ENCODE peak calls at places on chromosome 18, in five cellular contexts. One of them, this sample, is unnamed. For H3K36me3, the result is how much of the 10 kb centered on the place peaks cover.

GRCh38 chr18:67104700-67105284 is 411.7 kb downstream of the DSEL start:
- DNase-seq in GM12878: no peak
- DNase-seq in H1: peak
- DNase-seq in SK-N-SH: peak
- DNase-seq in HepG2: peak
- DNase-seq in this sample: no peak

GRCh38 chr18:77700051-77700450 is 450.4 kb downstream of the GALR1 start:
- DNase-seq in H1: no peak
- DNase-seq in SK-N-SH: no peak
- DNase-seq in GM12878: no peak
- DNase-seq in HepG2: no peak
- DNase-seq in this sample: no peak

GRCh38 chr18:11488175-11488574 is 121.2 kb upstream of the SLC35G4 start:
- DNase-seq in GM12878: no peak
- DNase-seq in H1: no peak
- DNase-seq in SK-N-SH: no peak
- DNase-seq in HepG2: no peak
- DNase-seq in this sample: no peak

GRCh38 chr18:46264255-46264654 is 160.1 kb downstream of the HAUS1 start:
- DNase-seq in SK-N-SH: no peak
- DNase-seq in GM12878: no peak
- DNase-seq in H1: no peak
- DNase-seq in HepG2: peak
- DNase-seq in this sample: peak

GRCh38 chr18:5167827-5168226 is 29.2 kb downstream of the AKAIN1 start:
- DNase-seq in HepG2: no peak
- DNase-seq in SK-N-SH: no peak
- DNase-seq in H1: no peak
- DNase-seq in GM12878: no peak
- DNase-seq in this sample: no peak

GRCh38 chr18:9897129-9897528 is 11.4 kb downstream of the TXNDC2 start:
- DNase-seq in SK-N-SH: no peak
- DNase-seq in H1: no peak
- DNase-seq in HepG2: no peak
- DNase-seq in GM12878: no peak
- DNase-seq in this sample: peak

GRCh38 chr18:71809711-71810110 is 734.4 kb downstream of the CBLN2 start:
- DNase-seq in SK-N-SH: no peak
- DNase-seq in H1: no peak
- DNase-seq in HepG2: no peak
- DNase-seq in GM12878: no peak
- DNase-seq in this sample: no peak

GRCh38 chr18:49850636-49851035 is 37.3 kb upstream of the ACAA2 start:
- DNase-seq in HepG2: no peak
- DNase-seq in GM12878: no peak
- DNase-seq in SK-N-SH: no peak
- DNase-seq in H1: no peak
- DNase-seq in this sample: no peak

GRCh38 chr18:8798996-8799395 is 93.6 kb downstream of the MTCL1 start:
- DNase-seq in GM12878: no peak
- DNase-seq in SK-N-SH: peak
- DNase-seq in HepG2: no peak
- DNase-seq in H1: no peak
- DNase-seq in this sample: no peak

GRCh38 chr18:22293417-22293816 is 124.0 kb downstream of the GATA6 start:
- DNase-seq in SK-N-SH: no peak
- DNase-seq in HepG2: no peak
- DNase-seq in GM12878: no peak
- DNase-seq in H1: no peak
- DNase-seq in this sample: no peak

GRCh38 chr18:32469691-32470131 is 971 bp downstream of the GAREM1 start:
- DNase-seq in HepG2: no peak
- DNase-seq in GM12878: no peak
- DNase-seq in SK-N-SH: no peak
- DNase-seq in H1: no peak
- DNase-seq in this sample: no peak

GRCh38 chr18:28151434-28151833 is 25.5 kb downstream of the CDH2 start:
- DNase-seq in SK-N-SH: no peak
- DNase-seq in GM12878: no peak
- DNase-seq in H1: no peak
- DNase-seq in HepG2: no peak
- DNase-seq in this sample: no peak

GRCh38 chr18:9612989-9613388 is 1.4 kb downstream of the PPP4R1 start:
- DNase-seq in GM12878: no peak
- DNase-seq in HepG2: no peak
- DNase-seq in SK-N-SH: no peak
- DNase-seq in H1: no peak
- DNase-seq in this sample: no peak

GRCh38 chr18:1092228-1092627 is 187.6 kb downstream of the ADCYAP1 start:
- DNase-seq in HepG2: peak
- DNase-seq in SK-N-SH: no peak
- DNase-seq in GM12878: no peak
- DNase-seq in H1: peak
- DNase-seq in this sample: peak

DNA sequence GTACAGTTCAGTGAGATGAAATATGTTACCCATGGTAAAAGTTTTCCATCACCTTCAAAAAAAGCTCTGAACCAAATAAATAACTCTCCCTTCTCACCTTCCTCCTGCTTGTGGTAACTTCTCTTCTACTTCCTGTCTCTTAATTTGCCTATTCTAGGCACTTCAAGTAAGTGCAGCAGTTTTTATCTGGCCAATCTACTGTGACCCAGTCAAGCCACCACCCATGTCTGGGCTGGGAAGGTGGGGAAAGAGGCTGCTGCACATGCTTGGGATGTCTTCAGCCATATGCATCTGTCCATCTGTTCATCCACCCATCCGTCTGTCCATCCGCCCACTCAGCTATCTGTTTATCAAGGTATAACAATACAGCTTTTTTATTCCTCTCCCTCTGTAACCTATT is 31.6 kb downstream of the ZNF532 start:
- DNase-seq in GM12878: peak
- DNase-seq in HepG2: no peak
- DNase-seq in SK-N-SH: no peak
- DNase-seq in H1: no peak
- DNase-seq in this sample: no peak
- TF ChIP-seq GABPA in GM12878: peak
- TF ChIP-seq GABPA in HepG2: no peak
- TF ChIP-seq GABPA in SK-N-SH: no peak
- TF ChIP-seq GABPA in H1: no peak
- TF ChIP-seq GABPA in this sample: no peak

DNA sequence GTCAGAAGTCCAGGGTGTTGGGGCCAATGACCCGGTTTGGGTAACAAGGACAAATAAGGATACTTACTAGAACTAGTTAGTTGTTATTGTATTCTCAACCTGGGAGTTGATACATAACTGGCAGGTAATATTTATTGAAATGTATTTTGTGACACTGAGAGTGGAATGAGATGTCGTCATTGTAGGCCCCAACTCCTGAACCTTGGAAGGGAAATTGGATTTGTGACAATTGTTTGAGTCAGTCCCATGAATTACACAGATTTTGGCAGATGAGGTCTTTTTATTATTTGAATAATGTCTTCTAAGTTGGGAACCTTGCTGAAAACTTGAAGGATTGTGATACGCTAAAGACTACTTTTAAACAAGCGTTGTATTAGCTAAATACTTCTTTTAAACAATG is 5.1 kb downstream of the TIMM21 start:
- DNase-seq in SK-N-SH: no peak
- DNase-seq in HepG2: no peak
- DNase-seq in GM12878: no peak
- DNase-seq in H1: no peak
- DNase-seq in this sample: no peak
- H3K36me3 ChIP-seq in SK-N-SH: under half
- H3K36me3 ChIP-seq in HepG2: half or more
- H3K36me3 ChIP-seq in GM12878: under half
- H3K36me3 ChIP-seq in H1: under half
- H3K36me3 ChIP-seq in this sample: half or more

GRCh38 chr18:58396144-58396543 is 232.7 kb downstream of the ALPK2 start:
- DNase-seq in H1: no peak
- DNase-seq in GM12878: no peak
- DNase-seq in SK-N-SH: no peak
- DNase-seq in HepG2: no peak
- DNase-seq in this sample: no peak

GRCh38 chr18:58398648-58399398 is 230.1 kb downstream of the ALPK2 start:
- DNase-seq in GM12878: no peak
- DNase-seq in H1: no peak
- DNase-seq in HepG2: peak
- DNase-seq in SK-N-SH: no peak
- DNase-seq in this sample: no peak

GRCh38 chr18:58394607-58395425 is 234.1 kb downstream of the ALPK2 start:
- DNase-seq in H1: no peak
- DNase-seq in GM12878: no peak
- DNase-seq in HepG2: no peak
- DNase-seq in SK-N-SH: no peak
- DNase-seq in this sample: no peak

GRCh38 chr18:58397385-58398132 is 231.3 kb downstream of the ALPK2 start:
- DNase-seq in SK-N-SH: no peak
- DNase-seq in H1: no peak
- DNase-seq in GM12878: no peak
- DNase-seq in HepG2: no peak
- DNase-seq in this sample: no peak

GRCh38 chr18:58396966-58397365 is 231.9 kb downstream of the ALPK2 start:
- DNase-seq in H1: no peak
- DNase-seq in HepG2: no peak
- DNase-seq in SK-N-SH: no peak
- DNase-seq in GM12878: no peak
- DNase-seq in this sample: no peak
- TF ChIP-seq GABPA in H1: no peak
- TF ChIP-seq GABPA in HepG2: no peak
- TF ChIP-seq GABPA in SK-N-SH: no peak
- TF ChIP-seq GABPA in GM12878: no peak
- TF ChIP-seq GABPA in this sample: no peak

GRCh38 chr18:79697178-79697577 is 17.6 kb downstream of the CTDP1 start:
- DNase-seq in SK-N-SH: no peak
- DNase-seq in HepG2: no peak
- DNase-seq in H1: no peak
- DNase-seq in GM12878: no peak
- DNase-seq in this sample: no peak

GRCh38 chr18:79695856-79696850 is 16.6 kb downstream of the CTDP1 start:
- DNase-seq in HepG2: no peak
- DNase-seq in H1: no peak
- DNase-seq in SK-N-SH: no peak
- DNase-seq in GM12878: no peak
- DNase-seq in this sample: no peak

GRCh38 chr18:79697976-79698375 is 18.4 kb downstream of the CTDP1 start:
- DNase-seq in HepG2: no peak
- DNase-seq in H1: no peak
- DNase-seq in GM12878: no peak
- DNase-seq in SK-N-SH: no peak
- DNase-seq in this sample: no peak

GRCh38 chr18:79699653-79700052 is 20.1 kb downstream of the CTDP1 start:
- DNase-seq in HepG2: no peak
- DNase-seq in GM12878: no peak
- DNase-seq in SK-N-SH: no peak
- DNase-seq in H1: no peak
- DNase-seq in this sample: no peak

DNA sequence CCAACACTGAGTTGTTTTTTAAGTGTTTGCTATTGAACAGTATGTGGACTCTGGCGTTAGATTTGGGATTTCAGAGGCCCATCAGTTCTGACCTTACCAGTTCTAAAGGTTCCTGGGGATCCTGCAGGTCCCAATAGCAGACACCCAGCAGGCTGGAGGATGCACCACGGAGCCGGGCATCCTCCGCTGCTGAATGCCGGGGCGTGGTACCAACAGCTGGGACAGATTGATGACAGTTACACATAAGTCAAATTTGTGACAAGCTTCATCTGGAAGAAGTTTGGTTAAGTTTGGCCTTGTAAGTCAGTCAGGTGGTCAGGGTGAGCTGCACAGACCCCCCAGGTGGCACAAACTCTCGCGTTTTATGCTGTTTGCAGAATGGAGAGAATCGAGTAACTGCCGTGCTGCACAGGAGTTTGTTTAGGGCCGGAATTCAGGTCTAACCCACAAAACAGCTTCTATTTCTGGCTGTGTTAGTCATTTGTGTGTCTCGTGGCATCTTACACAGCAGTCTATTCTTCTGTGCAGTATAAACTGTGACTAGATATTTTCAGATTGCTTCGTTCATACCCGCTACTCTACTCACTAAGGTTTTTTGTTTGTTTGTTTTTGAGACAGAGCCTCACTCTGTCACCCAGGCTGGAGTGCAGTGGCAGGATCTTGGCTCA is 19.2 kb downstream of the CTDP1 start:
- DNase-seq in SK-N-SH: no peak
- DNase-seq in HepG2: no peak
- DNase-seq in H1: no peak
- DNase-seq in GM12878: no peak
- DNase-seq in this sample: no peak
- H3K36me3 ChIP-seq in SK-N-SH: under half
- H3K36me3 ChIP-seq in HepG2: half or more
- H3K36me3 ChIP-seq in H1: under half
- H3K36me3 ChIP-seq in GM12878: under half
- H3K36me3 ChIP-seq in this sample: under half

GRCh38 chr18:58868440-58868839 is 3.8 kb downstream of the ZNF532 start:
- DNase-seq in SK-N-SH: no peak
- DNase-seq in HepG2: no peak
- DNase-seq in GM12878: no peak
- DNase-seq in H1: no peak
- DNase-seq in this sample: no peak

GRCh38 chr18:58865009-58865345 is 300 bp downstream of the ZNF532 start:
- DNase-seq in SK-N-SH: no peak
- DNase-seq in HepG2: no peak
- DNase-seq in H1: no peak
- DNase-seq in GM12878: no peak
- DNase-seq in this sample: no peak

GRCh38 chr18:58866261-58867232 is 1.9 kb downstream of the ZNF532 start:
- DNase-seq in GM12878: no peak
- DNase-seq in SK-N-SH: no peak
- DNase-seq in H1: no peak
- DNase-seq in HepG2: no peak
- DNase-seq in this sample: no peak

GRCh38 chr18:58865714-58866113 is 1.0 kb downstream of the ZNF532 start:
- DNase-seq in H1: no peak
- DNase-seq in HepG2: no peak
- DNase-seq in SK-N-SH: no peak
- DNase-seq in GM12878: no peak
- DNase-seq in this sample: no peak

GRCh38 chr18:58867281-58867961 is 2.7 kb downstream of the ZNF532 start:
- DNase-seq in HepG2: no peak
- DNase-seq in H1: peak
- DNase-seq in GM12878: no peak
- DNase-seq in SK-N-SH: no peak
- DNase-seq in this sample: no peak
- TF ChIP-seq GABPA in HepG2: no peak
- TF ChIP-seq GABPA in H1: no peak
- TF ChIP-seq GABPA in GM12878: no peak
- TF ChIP-seq GABPA in SK-N-SH: no peak
- TF ChIP-seq GABPA in this sample: no peak

DNA sequence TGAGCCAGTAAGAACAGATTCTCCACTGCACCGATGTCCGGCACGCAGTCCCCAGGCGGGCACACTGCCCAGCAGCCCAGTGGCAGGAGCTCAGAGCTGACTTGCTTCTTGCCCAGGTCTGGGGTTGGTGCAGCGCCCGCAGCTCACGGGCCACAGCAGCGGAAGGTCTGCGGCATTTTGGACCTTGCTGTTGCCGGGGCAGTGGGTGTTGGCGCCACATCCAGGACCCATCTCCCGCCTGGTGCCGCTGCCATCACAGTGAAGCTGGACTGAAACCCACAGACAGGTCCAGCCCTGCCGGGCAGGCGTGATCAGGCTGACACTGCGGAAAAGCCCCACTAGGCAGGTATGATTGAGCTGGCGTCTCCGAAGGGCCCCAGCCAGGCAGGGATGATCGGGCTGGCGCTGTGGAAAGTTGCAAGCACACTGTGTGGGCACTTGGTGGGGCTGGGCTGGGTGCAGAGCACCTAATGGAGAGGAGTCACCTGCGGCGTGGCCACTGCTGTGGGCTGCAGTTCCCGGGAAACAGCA is 75.5 kb downstream of the SLC66A2 start:
- DNase-seq in GM12878: no peak
- DNase-seq in HepG2: no peak
- DNase-seq in H1: no peak
- DNase-seq in SK-N-SH: no peak
- DNase-seq in this sample: no peak
- H3K36me3 ChIP-seq in GM12878: under half
- H3K36me3 ChIP-seq in HepG2: under half
- H3K36me3 ChIP-seq in H1: under half
- H3K36me3 ChIP-seq in SK-N-SH: under half
- H3K36me3 ChIP-seq in this sample: under half